ENCODE peak calls at places on chromosomes 13 and 19, in eight cellular contexts. E, G, L, N, R, M, B and D are unnamed samples.

GRCh38 chr13:102651892-102652291 is 43.0 kb downstream of the METTL21C start:
- DNase-seq in E (no peak), G (no peak), L (no peak), N (peak), R (no peak), M (no peak), B (no peak), D (no peak)

GRCh38 chr13:112073245-112074138 is 6.5 kb downstream of the SOX1 start:
- DNase-seq in E (no peak), G (no peak), L (no peak), N (no peak), R (no peak), M (no peak), B (no peak), D (no peak)

GRCh38 chr19:44722131-44723121 is 23.5 kb downstream of the CEACAM16 start:
- DNase-seq in E (no peak), G (no peak), L (no peak), N (no peak), R (no peak), M (peak), B (no peak), D (no peak)

GRCh38 chr19:7124782-7125181 is 55.3 kb downstream of the ZNF557 start:
- DNase-seq in E (no peak), G (no peak), L (no peak), N (no peak), R (no peak), M (no peak), B (no peak), D (no peak)

GRCh38 chr19:11481777-11482383 is 1.0 kb upstream of the ELAVL3 start:
- DNase-seq in E (peak), G (peak), L (peak), N (peak), R (no peak), M (peak), B (no peak), D (peak)

GRCh38 chr13:22061806-22062391 is 391.0 kb downstream of the FGF9 start:
- DNase-seq in E (no peak), G (no peak), L (no peak), N (no peak), R (no peak), M (peak), B (no peak), D (no peak)

GRCh38 chr13:50375792-50376191 is 360.5 kb downstream of the KCNRG start:
- DNase-seq in E (no peak), G (no peak), L (no peak), N (no peak), R (no peak), M (no peak), B (peak), D (no peak)

GRCh38 chr19:17949956-17950309 is 17.0 kb upstream of the KCNN1 start:
- DNase-seq in E (no peak), G (no peak), L (no peak), N (no peak), R (no peak), M (no peak), B (no peak), D (no peak)

GRCh38 chr19:31560021-31560770 is 211.0 kb upstream of the TSHZ3 start:
- DNase-seq in E (no peak), G (no peak), L (no peak), N (no peak), R (no peak), M (no peak), B (no peak), D (no peak)

GRCh38 chr13:106424805-106425204 is 110.7 kb downstream of the EFNB2 start:
- DNase-seq in E (no peak), G (no peak), L (no peak), N (no peak), R (no peak), M (no peak), B (no peak), D (no peak)

GRCh38 chr19:5115771-5116202 is 146.9 kb downstream of the KDM4B start:
- DNase-seq in E (no peak), G (no peak), L (no peak), N (no peak), R (no peak), M (no peak), B (no peak), D (no peak)

GRCh38 chr19:16714702-16715294 is 4.8 kb upstream of the NWD1 start:
- DNase-seq in E (peak), G (no peak), L (peak), N (peak), R (peak), M (peak), B (no peak), D (peak)

GRCh38 chr19:49539192-49539952 is 11.6 kb downstream of the RCN3 start:
- DNase-seq in E (no peak), G (no peak), L (no peak), N (no peak), R (no peak), M (no peak), B (no peak), D (no peak)

GRCh38 chr13:48843630-48844380 is 131.9 kb upstream of the FNDC3A start:
- DNase-seq in E (no peak), G (no peak), L (no peak), N (no peak), R (no peak), M (no peak), B (no peak), D (no peak)

GRCh38 chr13:113897161-113897560 is 33.3 kb upstream of the GAS6 start:
- DNase-seq in E (no peak), G (peak), L (no peak), N (no peak), R (no peak), M (no peak), B (no peak), D (no peak)

GRCh38 chr19:12721656-12722565 is 1.8 kb downstream of the TNPO2 start:
- DNase-seq in E (peak), G (peak), L (peak), N (peak), R (no peak), M (peak), B (no peak), D (peak)

GRCh38 chr19:18328340-18329034 is 5.6 kb upstream of the LSM4 start:
- DNase-seq in E (peak), G (peak), L (peak), N (peak), R (peak), M (peak), B (no peak), D (peak)

GRCh38 chr19:38055655-38056521 is 148.9 kb downstream of the SIPA1L3 start:
- DNase-seq in E (no peak), G (no peak), L (no peak), N (no peak), R (no peak), M (no peak), B (no peak), D (no peak)

GRCh38 chr13:74187564-74187963 is 53.4 kb upstream of the KLF12 start:
- DNase-seq in E (no peak), G (no peak), L (no peak), N (no peak), R (no peak), M (no peak), B (no peak), D (no peak)

GRCh38 chr13:23074054-23074805 is 106.5 kb upstream of the SGCG start:
- DNase-seq in E (no peak), G (no peak), L (no peak), N (no peak), R (no peak), M (no peak), B (no peak), D (no peak)

GRCh38 chr19:49676136-49676689 is 858 bp upstream of the PRMT1 start:
- DNase-seq in E (peak), G (peak), L (peak), N (no peak), R (peak), M (no peak), B (no peak), D (peak)

GRCh38 chr19:19115954-19116353 is 22.3 kb downstream of the TMEM161A start:
- DNase-seq in E (peak), G (no peak), L (peak), N (no peak), R (no peak), M (peak), B (no peak), D (no peak)

GRCh38 chr19:45601524-45602522 is at the start of gene GPR4:
- DNase-seq in E (no peak), G (no peak), L (no peak), N (no peak), R (no peak), M (no peak), B (no peak), D (peak)

GRCh38 chr19:17137417-17137816 is 61.8 kb downstream of the MYO9B start:
- DNase-seq in E (peak), G (no peak), L (no peak), N (no peak), R (no peak), M (no peak), B (no peak), D (no peak)

GRCh38 chr19:49490287-49491029 is 3.0 kb downstream of the RPL13A start:
- DNase-seq in E (no peak), G (no peak), L (no peak), N (no peak), R (no peak), M (no peak), B (no peak), D (no peak)

GRCh38 chr13:47117268-47117667 is 220.4 kb upstream of the HTR2A start:
- DNase-seq in E (no peak), G (peak), L (no peak), N (no peak), R (no peak), M (no peak), B (no peak), D (no peak)

GRCh38 chr19:51477343-51477742 is 996 bp upstream of the CEACAM18 start:
- DNase-seq in E (no peak), G (no peak), L (no peak), N (no peak), R (no peak), M (no peak), B (no peak), D (no peak)

GRCh38 chr19:33795370-33796163 is 1.1 kb upstream of the KCTD15 start:
- DNase-seq in E (peak), G (no peak), L (peak), N (peak), R (peak), M (no peak), B (no peak), D (peak)

GRCh38 chr13:112160558-112160957 is 93.6 kb downstream of the SOX1 start:
- DNase-seq in E (no peak), G (no peak), L (no peak), N (peak), R (no peak), M (no peak), B (no peak), D (no peak)

GRCh38 chr13:91247768-91248167 is 99.7 kb upstream of the MIR17HG start:
- DNase-seq in E (no peak), G (no peak), L (no peak), N (no peak), R (no peak), M (no peak), B (no peak), D (no peak)

GRCh38 chr19:35673121-35673804 is 6.9 kb downstream of the UPK1A start:
- DNase-seq in E (peak), G (no peak), L (peak), N (no peak), R (no peak), M (peak), B (no peak), D (peak)

DNA sequence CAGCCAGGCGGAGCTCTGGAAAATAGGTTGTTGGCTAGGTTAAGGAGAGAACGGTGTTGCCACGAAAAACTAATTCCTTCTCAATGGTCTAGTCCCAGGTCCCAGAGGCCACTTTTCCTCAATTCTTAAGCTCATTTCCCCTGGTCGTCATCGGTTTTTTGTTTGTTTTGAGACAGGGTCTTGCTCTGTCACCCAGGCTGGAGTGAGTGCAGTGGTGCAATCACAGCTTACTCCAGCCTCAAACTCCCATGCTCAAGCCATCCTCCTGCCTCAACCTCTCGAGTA is 1.2 kb downstream of the SF3A2 start:
- DNase-seq in E (no peak), G (no peak), L (no peak), N (no peak), R (no peak), M (no peak), B (no peak), D (no peak)
- H3K27ac ChIP-seq in E (peak), G (no peak), L (peak), N (peak), R (no peak), M (peak), B (no peak), D (no peak)

DNA sequence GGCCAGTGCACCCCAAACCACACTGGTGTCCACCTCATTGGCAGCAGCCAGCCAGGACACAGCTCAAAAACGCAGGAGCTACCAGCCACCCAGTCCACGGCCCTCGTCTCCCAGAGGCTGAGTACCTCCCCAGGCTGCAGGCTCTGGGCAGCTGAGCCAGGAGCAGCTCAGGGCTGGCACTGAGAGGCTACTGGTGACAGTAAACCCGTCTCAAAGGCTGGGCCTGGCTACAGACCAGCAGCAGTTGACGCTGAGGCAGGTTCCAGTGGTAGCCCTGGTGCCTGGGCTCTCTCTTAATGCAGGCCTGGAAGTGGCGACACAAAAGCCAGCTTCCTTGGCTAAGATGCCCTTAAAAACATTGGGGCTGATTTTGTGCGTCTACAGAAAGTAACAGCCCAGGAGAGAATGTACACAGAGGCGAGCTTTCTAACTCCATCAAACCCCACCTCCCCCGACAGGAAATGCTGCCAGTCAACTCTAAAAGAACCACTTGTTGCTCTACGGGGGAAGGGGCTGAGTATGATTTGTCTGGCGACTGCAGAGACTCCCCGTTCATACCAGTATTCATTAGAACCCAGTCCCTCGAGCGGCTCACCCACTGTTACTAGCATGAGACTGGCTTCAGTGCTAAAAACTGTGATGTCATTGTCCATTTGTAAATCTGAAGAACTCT is 126.3 kb downstream of the STK24 start:
- DNase-seq in E (no peak), G (no peak), L (no peak), N (peak), R (no peak), M (no peak), B (no peak), D (no peak)
- H3K27ac ChIP-seq in E (peak), G (no peak), L (peak), N (peak), R (peak), M (peak), B (peak), D (no peak)

GRCh38 chr13:29819157-29819556 is 31.3 kb downstream of the UBL3 start:
- DNase-seq in E (no peak), G (no peak), L (no peak), N (no peak), R (no peak), M (no peak), B (no peak), D (no peak)
- H3K27ac ChIP-seq in E (no peak), G (no peak), L (no peak), N (no peak), R (no peak), M (no peak), B (no peak), D (no peak)

DNA sequence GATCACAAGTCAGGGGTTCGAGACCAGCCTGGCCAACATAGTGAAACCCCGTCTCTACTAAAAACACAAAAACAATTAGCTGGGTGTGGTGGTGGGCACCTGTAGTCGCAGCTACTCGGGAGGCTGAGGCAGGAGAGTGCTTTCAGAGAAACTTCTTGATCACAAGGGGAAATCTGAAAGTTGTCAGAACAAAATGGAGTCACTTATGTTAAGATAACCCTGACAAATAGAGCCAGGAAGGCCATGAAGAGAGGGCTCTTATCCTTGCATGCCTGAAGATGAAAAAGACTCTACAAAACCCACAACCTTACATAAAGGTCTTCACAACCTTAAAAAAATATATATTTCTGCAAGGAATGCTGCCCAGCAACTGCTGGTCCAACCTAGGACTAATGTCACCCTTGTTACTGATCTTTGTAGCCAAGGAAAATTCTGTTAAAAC is 1.2 kb downstream of the CARD8 start:
- DNase-seq in E (no peak), G (no peak), L (no peak), N (no peak), R (no peak), M (no peak), B (no peak), D (no peak)
- H3K27ac ChIP-seq in E (peak), G (no peak), L (peak), N (no peak), R (no peak), M (peak), B (peak), D (peak)

DNA sequence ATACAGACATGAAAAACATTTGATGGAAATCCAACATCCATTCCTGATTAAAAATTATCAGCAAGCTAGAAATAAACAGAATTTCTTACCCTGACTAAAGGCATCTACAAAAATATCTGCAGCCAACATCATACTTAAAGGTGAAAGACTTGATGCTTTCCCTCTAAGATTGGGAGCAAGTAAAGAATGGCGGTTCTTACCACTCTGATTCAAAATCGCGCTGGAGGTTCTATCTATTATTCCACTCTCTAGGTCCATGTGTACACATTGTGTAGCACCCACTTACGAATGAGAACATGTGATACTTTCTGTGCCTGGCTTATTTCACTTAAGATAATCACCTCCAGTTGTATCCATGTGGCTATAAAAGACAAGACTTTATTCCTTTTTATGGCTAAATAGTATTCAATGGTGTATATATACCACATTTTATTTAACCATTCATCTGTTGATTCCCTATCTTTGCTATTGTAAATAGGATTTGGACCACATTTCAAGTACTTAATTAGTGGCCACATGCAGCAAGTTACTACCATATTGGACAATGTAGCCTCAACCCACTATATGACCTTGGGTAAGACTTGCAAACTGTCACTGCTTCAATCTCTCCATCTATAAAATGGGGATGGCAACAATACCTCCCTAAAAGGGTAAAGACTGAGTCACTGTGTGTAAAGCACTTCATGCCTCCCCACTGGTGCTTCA is 38.4 kb upstream of the CYP2A7 start:
- DNase-seq in E (no peak), G (no peak), L (no peak), N (no peak), R (no peak), M (no peak), B (no peak), D (no peak)
- H3K27ac ChIP-seq in E (peak), G (no peak), L (no peak), N (no peak), R (no peak), M (no peak), B (peak), D (no peak)

DNA sequence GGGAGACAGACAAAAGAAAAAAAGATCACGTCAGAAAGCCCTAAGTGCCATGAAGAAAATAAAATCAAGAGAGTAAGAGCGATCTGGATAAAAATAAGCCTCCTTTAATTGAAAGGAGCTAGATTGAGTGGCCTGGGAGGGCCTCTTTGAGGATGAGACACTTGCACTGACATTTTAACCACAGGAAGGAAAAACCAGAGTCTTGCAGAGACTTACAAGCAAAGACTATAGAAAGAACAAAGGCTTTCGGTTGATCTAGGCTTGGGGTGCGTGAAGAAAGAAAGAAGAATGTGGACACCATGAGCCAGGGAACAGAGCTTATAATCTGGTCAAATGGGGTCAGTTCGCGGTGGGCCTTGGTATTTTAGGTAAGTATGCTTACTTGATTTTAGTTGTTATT is 342.7 kb downstream of the COG6 start:
- DNase-seq in E (no peak), G (no peak), L (no peak), N (no peak), R (no peak), M (no peak), B (no peak), D (no peak)
- H3K27ac ChIP-seq in E (no peak), G (no peak), L (no peak), N (no peak), R (no peak), M (no peak), B (no peak), D (no peak)

DNA sequence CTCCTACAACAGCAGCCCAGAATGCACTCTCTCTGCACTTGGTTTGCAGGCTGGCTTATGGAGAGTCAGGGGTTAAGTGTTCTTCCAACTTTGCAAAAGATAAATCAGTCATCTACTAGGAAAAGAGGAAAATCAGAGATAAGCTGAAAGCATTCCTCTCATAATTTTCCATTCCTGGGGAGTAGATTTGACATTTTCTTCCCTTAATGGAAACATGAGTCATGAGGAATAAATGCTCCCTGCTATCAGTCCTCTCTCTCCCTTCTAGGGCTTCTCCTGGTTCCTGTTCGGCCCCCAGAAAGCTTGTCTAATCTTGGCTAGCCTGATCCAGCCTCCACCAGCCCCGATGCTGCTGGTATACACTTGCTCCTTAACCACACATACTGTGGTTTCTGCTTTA is 28.4 kb upstream of the ENOX1 start:
- DNase-seq in E (no peak), G (peak), L (no peak), N (no peak), R (no peak), M (no peak), B (no peak), D (no peak)
- H3K27ac ChIP-seq in E (no peak), G (peak), L (no peak), N (peak), R (no peak), M (no peak), B (no peak), D (no peak)

GRCh38 chr19:10095948-10096614 is 6.4 kb downstream of the ANGPTL6 start:
- DNase-seq in E (peak), G (peak), L (peak), N (peak), R (peak), M (peak), B (no peak), D (peak)
- H3K27ac ChIP-seq in E (peak), G (peak), L (peak), N (peak), R (peak), M (peak), B (peak), D (peak)